ENCODE peak calls at places on chromosomes 16 and 17, in seven cellular contexts. S is K562, G is SK-N-SH, V is GM12878, X is GM12891, K is H1, F is HepG2. Q is an unnamed sample.

GRCh38 chr17:58373923-58374322 is 21.9 kb upstream of the SUPT4H1 start:
- DNase-seq in S (no peak), G (no peak), V (no peak), X (no peak), K (no peak), F (no peak), Q (no peak)

GRCh38 chr16:54237-54581 is 581 bp downstream of the SNRNP25 start:
- DNase-seq in S (no peak), G (no peak), V (no peak), X (no peak), K (no peak), F (no peak), Q (no peak)

GRCh38 chr17:52027081-52027480 is 131.4 kb downstream of the CA10 start:
- DNase-seq in S (no peak), G (no peak), V (no peak), X (no peak), K (no peak), F (no peak), Q (no peak)

GRCh38 chr17:7842380-7842949 is 8.4 kb downstream of the KDM6B start:
- DNase-seq in S (peak; percentile 18), G (no peak), V (no peak), X (peak; percentile 58), K (peak; percentile 62), F (peak; percentile 56), Q (peak; percentile 70)

GRCh38 chr17:43723697-43724359 is 34.8 kb downstream of the SOST start:
- DNase-seq in S (no peak), G (no peak), V (no peak), X (no peak), K (no peak), F (peak; percentile 17), Q (no peak)

GRCh38 chr17:76700627-76701470 is 9.9 kb downstream of the MXRA7 start:
- DNase-seq in S (no peak), G (peak; percentile 85), V (no peak), X (no peak), K (no peak), F (peak; percentile 86), Q (no peak)

GRCh38 chr16:72950669-72951068 is 97.3 kb downstream of the ZFHX3 start:
- DNase-seq in S (no peak), G (no peak), V (no peak), X (no peak), K (no peak), F (no peak), Q (no peak)

GRCh38 chr17:2412561-2413021 is 11.7 kb upstream of the MNT start:
- DNase-seq in S (no peak), G (peak; percentile 84), V (no peak), X (no peak), K (peak; percentile 57), F (no peak), Q (no peak)

GRCh38 chr17:63150994-63151464 is 185.0 kb downstream of the TANC2 start:
- DNase-seq in S (no peak), G (peak; percentile 40), V (no peak), X (no peak), K (no peak), F (no peak), Q (no peak)

GRCh38 chr17:74678541-74678940 is 34.2 kb downstream of the CD300LF start:
- DNase-seq in S (no peak), G (no peak), V (no peak), X (no peak), K (no peak), F (no peak), Q (no peak)

GRCh38 chr16:87129771-87130170 is 187.4 kb downstream of the C16orf95 start:
- DNase-seq in S (no peak), G (no peak), V (no peak), X (no peak), K (no peak), F (no peak), Q (no peak)

GRCh38 chr16:80273635-80274538 is 266.9 kb upstream of the DYNLRB2 start:
- DNase-seq in S (no peak), G (no peak), V (no peak), X (no peak), K (no peak), F (no peak), Q (no peak)

GRCh38 chr16:47873434-47873833 is 282.4 kb downstream of the ABCC12 start:
- DNase-seq in S (peak; percentile 19), G (no peak), V (no peak), X (no peak), K (no peak), F (peak; percentile 11), Q (no peak)

GRCh38 chr16:9042533-9042932 is 48.9 kb upstream of the HAPSTR1 start:
- DNase-seq in S (no peak), G (no peak), V (no peak), X (no peak), K (no peak), F (no peak), Q (no peak)

GRCh38 chr16:87107221-87107620 is 210.0 kb downstream of the C16orf95 start:
- DNase-seq in S (no peak), G (no peak), V (no peak), X (no peak), K (no peak), F (no peak), Q (no peak)

GRCh38 chr17:46002311-46002972 is 3.4 kb downstream of the STH start:
- DNase-seq in S (peak; percentile 77), G (peak; percentile 89), V (peak; percentile 16), X (peak; percentile 73), K (peak; percentile 91), F (peak; percentile 75), Q (peak; percentile 62)

GRCh38 chr17:57834146-57834741 is 15.6 kb downstream of the MRPS23 start:
- DNase-seq in S (no peak), G (peak; percentile 45), V (no peak), X (no peak), K (peak; percentile 64), F (no peak), Q (no peak)

GRCh38 chr16:35391328-35391727 is 1931.9 kb downstream of the TP53TG3F start:
- DNase-seq in S (peak; percentile 19), G (peak; percentile 33), V (no peak), X (no peak), K (peak; percentile 52), F (peak; percentile 43), Q (no peak)

GRCh38 chr17:6420173-6420641 is 14.7 kb downstream of the AIPL1 start:
- DNase-seq in S (peak; percentile 10), G (no peak), V (no peak), X (no peak), K (peak; percentile 76), F (no peak), Q (no peak)

GRCh38 chr16:25036561-25036960 is 21.4 kb upstream of the ARHGAP17 start:
- DNase-seq in S (no peak), G (no peak), V (no peak), X (no peak), K (no peak), F (no peak), Q (no peak)
- TF ChIP-seq TAF1 in S (no peak), G (no peak), V (no peak), X (no peak), K (no peak), F (no peak), Q (no peak)

GRCh38 chr16:77944631-77945030 is 77.7 kb upstream of the CLEC3A start:
- DNase-seq in S (no peak), G (no peak), V (no peak), X (no peak), K (no peak), F (no peak), Q (no peak)

GRCh38 chr16:77945126-77945525 is 77.2 kb upstream of the CLEC3A start:
- DNase-seq in S (no peak), G (no peak), V (no peak), X (no peak), K (no peak), F (no peak), Q (no peak)

GRCh38 chr16:77949445-77949844 is 72.9 kb upstream of the CLEC3A start:
- DNase-seq in S (no peak), G (no peak), V (no peak), X (no peak), K (no peak), F (no peak), Q (no peak)

GRCh38 chr16:77943770-77944169 is 78.6 kb upstream of the CLEC3A start:
- DNase-seq in S (no peak), G (no peak), V (no peak), X (no peak), K (no peak), F (no peak), Q (no peak)

GRCh38 chr16:77946834-77947233 is 75.5 kb upstream of the CLEC3A start:
- DNase-seq in S (no peak), G (peak; percentile 23), V (no peak), X (no peak), K (no peak), F (no peak), Q (no peak)
- TF ChIP-seq TAF1 in S (no peak), G (no peak), V (no peak), X (no peak), K (no peak), F (no peak), Q (no peak)

GRCh38 chr17:37512442-37513070 is 22.9 kb downstream of the DUSP14 start:
- DNase-seq in S (no peak), G (no peak), V (no peak), X (no peak), K (no peak), F (no peak), Q (no peak)

GRCh38 chr17:37513711-37514110 is 24.0 kb downstream of the DUSP14 start:
- DNase-seq in S (no peak), G (no peak), V (no peak), X (no peak), K (no peak), F (no peak), Q (no peak)

GRCh38 chr17:37507108-37507507 is 17.4 kb downstream of the DUSP14 start:
- DNase-seq in S (no peak), G (peak; percentile 32), V (no peak), X (no peak), K (no peak), F (no peak), Q (no peak)

GRCh38 chr17:37506678-37507077 is 17.0 kb downstream of the DUSP14 start:
- DNase-seq in S (peak; percentile 61), G (peak; percentile 70), V (no peak), X (peak; percentile 33), K (peak; percentile 82), F (peak; percentile 55), Q (no peak)

DNA sequence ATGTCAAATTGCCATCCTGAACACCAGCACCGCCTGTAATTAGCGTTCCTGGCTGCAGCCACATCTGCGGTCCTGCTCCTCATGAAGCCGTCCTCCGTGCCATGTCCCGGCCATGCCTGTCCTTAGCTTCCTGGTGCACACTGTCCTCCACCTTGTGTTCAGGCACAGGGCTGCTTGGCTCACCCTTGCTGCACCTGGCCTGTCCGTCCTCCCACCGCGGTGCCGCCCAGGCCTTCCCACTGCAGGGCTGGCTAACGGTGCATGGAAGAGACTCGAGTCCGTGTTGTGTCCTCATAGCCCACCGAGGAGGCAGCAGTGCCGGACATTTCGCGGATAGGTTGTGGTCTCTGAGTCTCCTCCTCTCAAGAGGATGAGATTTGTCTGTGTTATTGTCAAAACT is 20.4 kb downstream of the DUSP14 start:
- DNase-seq in S (no peak), G (no peak), V (no peak), X (no peak), K (no peak), F (no peak), Q (no peak)
- TF ChIP-seq TAF1 in S (no peak), G (no peak), V (no peak), X (no peak), K (no peak), F (no peak), Q (no peak)

DNA sequence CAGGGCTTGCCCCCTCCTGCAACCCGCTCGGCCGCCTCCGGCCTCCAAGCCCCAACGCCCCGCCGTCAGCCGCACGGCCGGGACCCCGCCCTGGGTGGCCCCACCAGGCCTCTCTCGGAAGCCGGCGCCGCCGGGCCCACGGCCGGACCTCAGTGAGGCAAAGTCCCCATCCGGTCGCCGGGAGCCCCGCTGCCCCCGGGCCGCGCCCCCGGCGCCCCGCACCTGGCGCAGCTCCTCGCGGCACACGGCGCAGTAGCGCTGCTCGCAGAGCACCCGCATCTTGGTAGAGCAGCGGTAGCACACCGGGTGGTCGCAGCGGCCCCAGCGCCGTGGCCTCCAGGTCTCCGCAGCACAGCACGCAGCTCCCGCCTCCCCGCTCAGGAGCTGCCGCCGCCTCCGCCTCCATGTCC is 314 bp downstream of the ZNF598 start:
- DNase-seq in S (peak; percentile 75), G (peak; percentile 70), V (no peak), X (no peak), K (no peak), F (no peak), Q (peak; percentile 61)
- TF ChIP-seq TAF1 in S (no peak), G (no peak), V (no peak), X (no peak), K (no peak), F (no peak), Q (no peak)

Q was measured in GM12892.